ENCODE peak calls at places on chromosomes 13 and 19, in four cellular contexts. D is mesenchymal stem cell, C is GM12878, N is endodermal cell. J is an unnamed sample.

GRCh38 chr19:30755581-30755980 is 383.4 kb downstream of the ZNF536 start:
- DNase-seq in D (no peak), C (no peak), N (no peak), J (no peak)

GRCh38 chr13:24033527-24034302 is 126.8 kb upstream of the SPATA13 start:
- DNase-seq in D (peak; percentile 79), C (no peak), N (no peak), J (peak; percentile 85)

GRCh38 chr19:50003810-50004419 is 21.3 kb downstream of the VRK3 start:
- DNase-seq in D (peak; percentile 95), C (peak; percentile 44), N (no peak), J (peak; percentile 80)

GRCh38 chr13:53783466-53783865 is 754.9 kb downstream of the OLFM4 start:
- DNase-seq in D (no peak), C (no peak), N (peak; percentile 46), J (no peak)

GRCh38 chr13:25067054-25067453 is 28.9 kb upstream of the PABPC3 start:
- DNase-seq in D (no peak), C (no peak), N (no peak), J (no peak)

GRCh38 chr13:25916119-25916518 is 135.7 kb downstream of the SHISA2 start:
- DNase-seq in D (no peak), C (no peak), N (no peak), J (no peak)

GRCh38 chr13:30332516-30333165 is 25.3 kb upstream of the KATNAL1 start:
- DNase-seq in D (no peak), C (no peak), N (no peak), J (no peak)

GRCh38 chr13:99356216-99357089 is 49.3 kb upstream of the GPR183 start:
- DNase-seq in D (peak; percentile 97), C (peak; percentile 92), N (no peak), J (peak; percentile 89)

GRCh38 chr19:19750842-19751790 is 18.2 kb upstream of the ZNF14 start:
- DNase-seq in D (no peak), C (no peak), N (no peak), J (no peak)

GRCh38 chr13:111216166-111216960 is 101.3 kb downstream of the ARHGEF7 start:
- DNase-seq in D (peak; percentile 53), C (no peak), N (peak; percentile 83), J (peak; percentile 30)

GRCh38 chr13:113655358-113656014 is 2.5 kb downstream of the ATP4B start:
- DNase-seq in D (no peak), C (no peak), N (peak; percentile 40), J (no peak)

GRCh38 chr13:43848250-43848649 is 31.3 kb downstream of the CCDC122 start:
- DNase-seq in D (peak; percentile 71), C (no peak), N (no peak), J (peak; percentile 75)

GRCh38 chr13:53045110-53045509 is 16.5 kb downstream of the OLFM4 start:
- DNase-seq in D (no peak), C (no peak), N (no peak), J (no peak)

GRCh38 chr13:70732611-70733010 is 624.4 kb upstream of the KLHL1 start:
- DNase-seq in D (no peak), C (no peak), N (no peak), J (no peak)

GRCh38 chr13:33158271-33158670 is 127.3 kb downstream of the STARD13 start:
- DNase-seq in D (no peak), C (no peak), N (no peak), J (no peak)

GRCh38 chr19:38735257-38735686 is 9.0 kb downstream of the CAPN12 start:
- DNase-seq in D (no peak), C (no peak), N (peak; percentile 92), J (no peak)

GRCh38 chr13:34416833-34417425 is 525.1 kb upstream of the NBEA start:
- DNase-seq in D (no peak), C (no peak), N (no peak), J (peak; percentile 83)

GRCh38 chr13:48559638-48560320 is 26.9 kb upstream of the RCBTB2 start:
- DNase-seq in D (no peak), C (no peak), N (no peak), J (peak; percentile 89)

GRCh38 chr19:33278403-33279269 is 23.7 kb downstream of the CEBPA start:
- DNase-seq in D (no peak), C (no peak), N (no peak), J (no peak)

GRCh38 chr19:55454787-55455243 is 6.6 kb downstream of the ISOC2 start:
- DNase-seq in D (peak; percentile 48), C (no peak), N (peak; percentile 89), J (peak; percentile 43)

GRCh38 chr13:77506874-77507273 is 28.6 kb upstream of the SCEL start:
- DNase-seq in D (peak; percentile 16), C (no peak), N (no peak), J (peak; percentile 25)

GRCh38 chr13:88651531-88651930 is 980.4 kb downstream of the SLITRK5 start:
- DNase-seq in D (no peak), C (peak; percentile 13), N (no peak), J (no peak)

GRCh38 chr13:21234537-21234936 is 58.1 kb downstream of the MRPL57 start:
- DNase-seq in D (peak; percentile 12), C (no peak), N (no peak), J (no peak)

GRCh38 chr13:97658556-97658955 is 224.6 kb downstream of the RAP2A start:
- DNase-seq in D (no peak), C (no peak), N (no peak), J (no peak)

GRCh38 chr19:49888478-49888901 is 8.2 kb downstream of the IL4I1 start:
- DNase-seq in D (no peak), C (no peak), N (no peak), J (no peak)

GRCh38 chr19:8093740-8094139 is 41.2 kb downstream of the CCL25 start:
- DNase-seq in D (no peak), C (no peak), N (peak; percentile 31), J (no peak)

GRCh38 chr13:49807681-49808080 is 15.2 kb upstream of the KPNA3 start:
- DNase-seq in D (no peak), C (no peak), N (no peak), J (no peak)

GRCh38 chr19:55178781-55179569 is 1.1 kb downstream of the SYT5 start:
- DNase-seq in D (peak; percentile 91), C (peak; percentile 40), N (peak; percentile 93), J (peak; percentile 84)

GRCh38 chr13:27601771-27602170 is 18.6 kb downstream of the LNX2 start:
- DNase-seq in D (no peak), C (no peak), N (no peak), J (no peak)

GRCh38 chr19:33260628-33261418 is 35.2 kb upstream of the SLC7A10 start:
- DNase-seq in D (no peak), C (no peak), N (no peak), J (no peak)

GRCh38 chr19:23686622-23687423 is at the start of gene ZNF675:
- DNase-seq in D (peak; percentile 94), C (peak; percentile 77), N (peak; percentile 98), J (peak; percentile 91)

GRCh38 chr13:44354884-44355283 is 18.7 kb upstream of the SERP2 start:
- DNase-seq in D (no peak), C (no peak), N (no peak), J (no peak)

GRCh38 chr13:97367016-97367415 is 67.0 kb upstream of the RAP2A start:
- DNase-seq in D (peak; percentile 81), C (no peak), N (no peak), J (peak; percentile 74)

GRCh38 chr13:76820759-76821158 is 65.4 kb downstream of the KCTD12 start:
- DNase-seq in D (peak; percentile 16), C (no peak), N (no peak), J (peak; percentile 71)

GRCh38 chr13:29174093-29174492 is 354.0 kb downstream of the MTUS2 start:
- DNase-seq in D (no peak), C (no peak), N (no peak), J (no peak)

GRCh38 chr19:2043864-2044708 is 7.0 kb downstream of the MKNK2 start:
- DNase-seq in D (no peak), C (no peak), N (peak; percentile 67), J (no peak)

GRCh38 chr13:38202730-38203129 is 146.9 kb upstream of the UFM1 start:
- DNase-seq in D (peak; percentile 6), C (no peak), N (no peak), J (peak; percentile 74)

GRCh38 chr19:8239528-8240273 is 30.5 kb downstream of the CERS4 start:
- DNase-seq in D (no peak), C (no peak), N (no peak), J (no peak)

GRCh38 chr19:51338563-51339312 is 3.2 kb downstream of the VSIG10L start:
- DNase-seq in D (peak; percentile 90), C (peak; percentile 24), N (peak; percentile 97), J (peak; percentile 64)

GRCh38 chr19:47545061-47545948 is 27.6 kb downstream of the ZNF541 start:
- DNase-seq in D (no peak), C (no peak), N (peak; percentile 68), J (no peak)
- H3K4me3 ChIP-seq in D (peak overlapping the region; percentile 41), C (no peak overlapping the region), N (no peak overlapping the region), J (no peak overlapping the region)

DNA sequence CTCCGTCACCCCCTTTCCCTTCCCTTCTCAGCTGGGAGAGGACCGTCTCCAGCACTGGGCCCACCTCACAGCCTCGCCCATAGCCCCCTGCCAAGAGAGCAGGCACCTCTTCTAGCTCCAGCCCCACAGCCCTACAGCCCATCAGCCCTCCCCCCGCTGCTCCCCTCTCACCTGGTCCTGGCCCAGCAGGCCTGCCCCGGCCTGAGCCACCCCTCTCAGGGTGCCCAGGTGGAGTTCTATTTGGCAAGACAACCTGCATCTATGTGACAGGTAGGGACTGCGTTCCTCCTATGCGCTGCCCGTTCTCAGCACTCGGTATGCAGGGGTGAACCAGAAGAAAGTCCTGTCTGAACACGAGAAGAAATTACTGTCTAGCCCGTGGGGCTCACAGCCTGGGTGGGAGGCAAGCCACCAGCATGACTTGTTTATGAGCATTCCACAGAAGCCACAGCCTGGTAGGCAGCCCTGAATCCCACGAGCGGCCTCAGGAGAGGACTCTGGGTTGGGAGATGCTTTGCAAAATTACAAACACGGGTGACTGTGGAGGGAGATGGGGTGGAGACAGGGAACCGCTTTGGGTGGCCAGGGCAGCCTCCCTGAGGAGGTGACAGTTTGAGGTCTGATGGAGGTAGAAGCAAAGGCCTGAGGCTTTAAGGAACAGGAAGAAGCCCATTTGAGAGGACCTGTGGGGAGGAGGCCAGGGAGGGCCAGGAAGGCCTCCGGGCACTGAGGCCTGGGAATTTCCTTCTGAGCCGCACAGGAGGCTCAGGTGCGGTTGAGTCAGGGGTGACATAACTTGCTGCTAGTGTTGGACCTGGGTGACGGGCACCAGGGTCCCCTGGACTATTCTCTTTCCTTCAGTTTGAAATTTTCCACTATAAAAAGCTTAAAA is 1.2 kb upstream of the PLEKHF1 start:
- DNase-seq in D (peak; percentile 31), C (no peak), N (no peak), J (no peak)
- H3K4me3 ChIP-seq in D (peak overlapping the region; percentile 90), C (peak overlapping the region; percentile 92), N (no peak overlapping the region), J (no peak overlapping the region)

DNA sequence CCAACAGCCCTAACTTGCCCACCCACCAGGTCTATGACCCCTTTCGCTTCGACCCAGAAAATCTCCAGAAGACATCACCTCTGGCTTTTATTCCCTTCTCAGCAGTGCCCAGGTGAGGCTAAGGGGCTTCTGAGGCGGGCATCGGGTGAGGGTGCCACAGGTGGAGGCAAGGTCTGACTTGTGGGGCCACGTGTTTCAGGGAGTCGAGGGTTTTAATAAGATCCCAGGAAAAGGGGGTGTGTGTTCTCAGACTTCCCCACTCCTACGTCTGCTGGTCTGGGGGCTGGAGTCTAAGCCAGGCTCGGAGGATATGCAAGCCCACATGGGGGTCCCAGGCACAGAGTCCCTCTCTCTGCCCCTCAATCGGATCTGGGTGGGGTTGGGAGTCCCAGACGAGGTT is 30.9 kb upstream of the CYP4F8 start:
- DNase-seq in D (no peak), C (no peak), N (no peak), J (no peak)
- H3K4me3 ChIP-seq in D (no peak overlapping the region), C (no peak overlapping the region), N (no peak overlapping the region), J (no peak overlapping the region)

GRCh38 chr19:35248310-35249145 is at the start of gene LSR:
- DNase-seq in D (no peak), C (peak; percentile 70), N (peak; percentile 97), J (no peak)
- H3K4me3 ChIP-seq in D (peak within 1 kb of the TSS; percentile 49), C (peak within 1 kb of the TSS; percentile 90), N (peak within 1 kb of the TSS; percentile 95), J (no peak within 1 kb of the TSS)

J was measured in fibroblast of mammary gland.